ENCODE peak calls at places on chromosomes 16 and 17, in five cellular contexts. S is upper lobe of right lung, W is sigmoid colon, M is fibroblast of lung, Q is left ventricle myocardium inferior. F is an unnamed sample. For H3K4me1, the result is how much of the 10 kb centered on the place peaks cover.

GRCh38 chr16:5234295-5235050 is 136.9 kb upstream of the EEF2KMT start:
- DNase-seq in M (no peak), W (peak), S (no peak), Q (no peak), F (no peak)

GRCh38 chr17:78748730-78749317 is 33.2 kb downstream of the CYTH1 start:
- DNase-seq in W (peak), S (peak), M (peak), Q (peak), F (peak)

GRCh38 chr16:74485916-74486315 is 64.6 kb upstream of the CLEC18B start:
- DNase-seq in S (no peak), Q (no peak), W (no peak), M (no peak), F (no peak)

GRCh38 chr16:3019594-3020246 is 448 bp upstream of the TNFRSF12A start:
- DNase-seq in W (no peak), M (no peak), S (no peak), Q (no peak), F (no peak)

GRCh38 chr17:21275579-21276339 is 8.8 kb upstream of the MAP2K3 start:
- DNase-seq in Q (peak), S (peak), W (peak), M (peak), F (peak)

GRCh38 chr17:72176516-72176851 is 55.7 kb downstream of the SOX9 start:
- DNase-seq in S (no peak), W (no peak), Q (no peak), M (no peak), F (no peak)

GRCh38 chr17:6126768-6127167 is 56.6 kb downstream of the WSCD1 start:
- DNase-seq in W (no peak), S (no peak), Q (no peak), M (no peak), F (no peak)

GRCh38 chr17:66451188-66452149 is 149.1 kb downstream of the PRKCA start:
- DNase-seq in S (no peak), M (no peak), W (no peak), Q (no peak), F (no peak)

GRCh38 chr17:59853168-59853918 is 39.4 kb downstream of the TUBD1 start:
- DNase-seq in Q (no peak), W (peak), S (no peak), M (peak), F (peak)

GRCh38 chr17:29109477-29110371 is 66.8 kb downstream of the PIPOX start:
- DNase-seq in S (no peak), M (no peak), Q (no peak), W (no peak), F (no peak)

GRCh38 chr17:76496464-76496863 is 4.8 kb downstream of the RHBDF2 start:
- DNase-seq in Q (no peak), W (no peak), M (no peak), S (no peak), F (no peak)

GRCh38 chr16:55671206-55671973 is 15.6 kb downstream of the SLC6A2 start:
- DNase-seq in Q (no peak), W (no peak), S (no peak), M (no peak), F (no peak)

GRCh38 chr16:83272201-83272600 is 535.6 kb upstream of the HSBP1 start:
- DNase-seq in Q (no peak), S (no peak), W (no peak), M (no peak), F (no peak)

GRCh38 chr17:73320601-73321264 is 8.9 kb upstream of the CDC42EP4 start:
- DNase-seq in W (no peak), Q (no peak), M (no peak), S (no peak), F (no peak)

GRCh38 chr16:57669476-57670162 is 1.5 kb downstream of the ADGRG3 start:
- DNase-seq in Q (no peak), M (no peak), S (no peak), W (peak), F (no peak)

GRCh38 chr16:57667526-57668258 is 414 bp upstream of the ADGRG3 start:
- DNase-seq in W (no peak), M (peak), Q (peak), S (peak), F (no peak)

GRCh38 chr16:57667069-57667525 is 1.0 kb upstream of the ADGRG3 start:
- DNase-seq in Q (no peak), S (no peak), W (no peak), M (no peak), F (no peak)

GRCh38 chr16:57668630-57669475 is 747 bp downstream of the ADGRG3 start:
- DNase-seq in Q (no peak), M (no peak), W (peak), S (no peak), F (no peak)

DNA sequence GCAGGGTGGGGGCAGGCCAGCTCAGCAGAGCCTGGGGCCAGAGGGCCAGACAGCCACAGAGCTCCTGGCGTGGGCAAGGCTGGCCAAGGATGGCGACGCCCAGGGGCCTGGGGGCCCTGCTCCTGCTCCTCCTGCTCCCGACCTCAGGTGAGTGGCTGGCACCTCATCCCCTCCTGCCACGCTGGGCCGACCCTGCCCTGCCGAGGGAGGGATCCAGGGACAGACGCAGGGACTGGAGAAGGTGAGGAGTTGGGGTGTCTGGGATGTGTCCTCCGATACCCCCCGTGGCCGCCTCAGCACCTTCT is at the start of gene ADGRG3:
- DNase-seq in Q (no peak), S (no peak), W (no peak), M (no peak), F (no peak)
- TF ChIP-seq CTCF in Q (no peak), S (no peak), W (no peak), M (no peak), F (no peak)

DNA sequence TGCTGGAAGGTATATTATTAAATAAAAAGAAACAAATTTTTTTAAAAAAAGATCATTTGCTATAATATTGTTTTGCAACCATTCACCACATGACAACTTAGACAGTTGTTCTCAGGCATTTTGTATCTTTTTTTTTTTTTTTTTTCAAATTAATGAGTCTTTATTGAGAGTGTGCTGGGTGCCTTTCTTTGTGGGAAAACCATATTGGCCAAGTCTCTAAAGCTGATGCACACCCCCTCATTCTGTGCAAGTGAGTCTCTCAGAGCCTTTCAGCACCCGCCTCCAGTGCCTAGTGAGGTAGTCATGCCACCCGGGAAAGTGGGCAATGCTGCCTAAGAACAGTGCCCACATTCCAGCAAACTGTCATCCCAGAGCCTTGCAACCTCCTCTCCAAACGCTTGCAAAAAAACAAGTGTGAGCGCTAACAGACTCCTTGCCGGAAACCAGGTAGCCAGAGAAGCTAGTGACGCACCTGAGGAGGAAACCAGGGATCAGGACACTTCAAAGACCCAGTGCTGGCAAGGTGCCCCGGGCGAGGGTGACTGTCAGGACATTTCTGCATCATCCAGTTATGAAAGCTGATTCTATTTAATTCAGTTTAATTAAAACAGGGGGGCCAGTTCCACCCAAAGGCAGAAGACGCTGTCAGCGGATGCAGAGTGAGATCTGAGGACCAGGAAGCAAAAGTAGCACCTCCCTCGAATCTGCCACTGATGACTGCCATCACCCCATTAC is 34.9 kb downstream of the SMARCE1 start:
- DNase-seq in M (no peak), S (no peak), Q (no peak), W (no peak), F (no peak)
- H3K27ac ChIP-seq in M (no peak), S (no peak), Q (no peak), W (no peak), F (no peak)

GRCh38 chr16:88761830-88762229 is 23.2 kb downstream of the PIEZO1 start:
- DNase-seq in M (no peak), S (no peak), Q (no peak), W (no peak), F (no peak)

GRCh38 chr16:88761143-88761534 is 23.9 kb downstream of the PIEZO1 start:
- DNase-seq in S (no peak), W (no peak), M (no peak), Q (no peak), F (no peak)

GRCh38 chr16:88759976-88760350 is 25.1 kb downstream of the PIEZO1 start:
- DNase-seq in W (no peak), M (no peak), S (no peak), Q (no peak), F (no peak)

GRCh38 chr16:88759245-88759975 is 25.6 kb downstream of the PIEZO1 start:
- DNase-seq in M (peak), S (peak), Q (no peak), W (peak), F (no peak)

GRCh38 chr16:88760424-88761142 is 24.4 kb downstream of the PIEZO1 start:
- DNase-seq in Q (no peak), W (no peak), M (no peak), S (no peak), F (no peak)
- H3K4me1 ChIP-seq in Q (under half), W (under half), M (under half), S (half or more), F (under half)

GRCh38 chr16:894841-895240 is 75.9 kb downstream of the LMF1 start:
- DNase-seq in M (no peak), W (no peak), Q (no peak), S (no peak), F (no peak)
- TF ChIP-seq CTCF in M (no peak), W (no peak), Q (no peak), S (no peak), F (no peak)

GRCh38 chr16:48540222-48540900 is 69.6 kb downstream of the N4BP1 start:
- DNase-seq in S (no peak), W (no peak), Q (no peak), M (no peak), F (no peak)
- H3K27ac ChIP-seq in S (no peak), W (no peak), Q (no peak), M (no peak), F (no peak)

GRCh38 chr16:68506331-68507053 is 32.6 kb upstream of the ZFP90 start:
- DNase-seq in M (no peak), S (no peak), W (no peak), Q (no peak), F (no peak)

GRCh38 chr16:68508641-68509240 is 30.4 kb upstream of the ZFP90 start:
- DNase-seq in M (no peak), W (no peak), S (no peak), Q (no peak), F (no peak)

GRCh38 chr16:68510775-68511174 is 28.3 kb upstream of the ZFP90 start:
- DNase-seq in S (peak), W (no peak), Q (no peak), M (no peak), F (no peak)

GRCh38 chr16:68509381-68509780 is 29.7 kb upstream of the ZFP90 start:
- DNase-seq in W (no peak), M (no peak), Q (no peak), S (no peak), F (no peak)

GRCh38 chr16:68508013-68508412 is 31.1 kb upstream of the ZFP90 start:
- DNase-seq in W (no peak), S (no peak), M (no peak), Q (no peak), F (no peak)
- H3K4me1 ChIP-seq in W (under half), S (under half), M (under half), Q (under half), F (under half)

GRCh38 chr17:57945999-57946797 is 9.0 kb downstream of the CUEDC1 start:
- DNase-seq in M (peak), W (no peak), Q (no peak), S (no peak), F (no peak)
- TF ChIP-seq CTCF in M (no peak), W (no peak), Q (no peak), S (no peak), F (no peak)

DNA sequence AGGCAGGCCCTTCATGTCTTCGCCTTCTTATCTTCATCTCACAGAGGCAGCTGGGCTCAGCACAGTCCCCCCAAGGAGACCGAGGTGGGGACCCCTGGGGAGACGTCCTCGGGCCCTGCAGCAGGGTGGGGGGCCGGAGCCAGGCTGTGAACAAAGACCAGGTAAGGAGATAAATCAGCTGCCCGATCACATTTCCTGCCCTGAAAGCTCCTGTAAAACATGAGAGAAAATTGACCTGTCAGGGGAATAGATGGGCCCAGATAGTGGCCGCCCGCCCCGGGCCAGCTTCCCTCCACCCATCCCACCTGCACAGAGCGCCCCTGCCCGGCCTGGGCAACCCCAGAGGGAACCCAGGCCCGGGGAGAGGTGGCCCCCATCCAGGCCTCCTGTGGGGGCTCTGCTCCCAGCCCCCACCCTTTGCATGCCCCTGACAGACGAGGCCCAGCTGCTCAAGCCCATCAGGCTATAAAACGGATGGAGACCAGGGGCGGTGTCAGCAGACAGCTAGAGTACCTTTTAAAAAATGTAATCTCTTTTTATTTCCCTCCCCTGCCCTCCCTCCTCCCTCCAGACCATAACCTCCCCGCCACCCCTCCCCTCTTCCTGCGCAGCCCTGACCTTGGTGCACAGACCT is 18.8 kb upstream of the SLC38A10 start:
- DNase-seq in W (no peak), S (no peak), M (no peak), Q (no peak), F (no peak)
- H3K27ac ChIP-seq in W (no peak), S (no peak), M (no peak), Q (no peak), F (no peak)

DNA sequence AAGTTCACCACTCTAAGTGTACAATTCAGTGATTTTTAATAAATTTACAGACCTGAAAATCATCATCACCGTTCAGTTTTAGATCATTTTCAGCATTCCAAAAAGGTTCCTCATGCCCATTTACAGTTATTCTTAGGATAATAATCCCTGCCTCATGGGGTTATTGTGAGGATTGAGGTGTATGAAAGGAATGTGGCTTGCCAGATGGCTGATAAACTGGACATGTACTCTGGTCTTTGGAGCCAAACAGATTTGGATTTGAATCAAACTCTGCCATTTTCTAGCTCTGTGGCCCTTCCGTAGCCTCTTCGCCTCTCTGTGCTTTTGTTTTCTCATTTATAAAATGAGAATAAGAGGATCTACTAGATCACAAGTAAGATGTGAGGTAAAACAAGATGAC is 53.9 kb upstream of the GPRC5B start:
- DNase-seq in Q (no peak), W (no peak), M (no peak), S (no peak), F (no peak)
- H3K4me1 ChIP-seq in Q (under half), W (under half), M (under half), S (under half), F (under half)

F was measured in tibial artery.